ENCODE peak calls at places on chromosome 21, in four cellular contexts. Z is HCT116, R is upper lobe of left lung, H is endothelial cell of umbilical vein. C is an unnamed sample.
A peak's percentile ranks its signal among the peaks of the same experiment; 100 is the strongest.

GRCh38 chr21:43775795-43776430 is at the start of gene CSTB:
- DNase-seq in Z (peak; percentile 23), R (peak; percentile 98), H (peak; percentile 68), C (no peak)

GRCh38 chr21:34724131-34724856 is 55.5 kb downstream of the CLIC6 start:
- DNase-seq in Z (no peak), R (no peak), H (no peak), C (no peak)

GRCh38 chr21:15000076-15000475 is 64.7 kb downstream of the NRIP1 start:
- DNase-seq in R (no peak), H (no peak), Z (no peak), C (no peak)

GRCh38 chr21:16071082-16071481 is 341.3 kb downstream of the USP25 start:
- DNase-seq in R (peak; percentile 6), Z (no peak), H (no peak), C (no peak)

GRCh38 chr21:41670056-41670805 is 96.6 kb downstream of the RIPK4 start:
- DNase-seq in H (no peak), R (no peak), Z (no peak), C (no peak)

GRCh38 chr21:43692949-43693348 is 26.0 kb upstream of the PDXK start:
- DNase-seq in H (no peak), R (no peak), Z (no peak), C (no peak)

GRCh38 chr21:44836666-44837471 is 19.0 kb upstream of the SUMO3 start:
- DNase-seq in R (no peak), Z (no peak), H (no peak), C (peak; percentile 73)

GRCh38 chr21:28099296-28099695 is 893.4 kb downstream of the LTN1 start:
- DNase-seq in R (no peak), Z (no peak), H (no peak), C (no peak)

GRCh38 chr21:33940846-33941245 is 25.2 kb upstream of the ATP5PO start:
- DNase-seq in Z (no peak), R (no peak), H (no peak), C (no peak)

GRCh38 chr21:42414928-42415769 is 11.4 kb downstream of the UBASH3A start:
- DNase-seq in Z (peak; percentile 63), R (no peak), H (peak; percentile 16), C (peak; percentile 68)

GRCh38 chr21:42991992-42992740 is 17.8 kb downstream of the PKNOX1 start:
- DNase-seq in H (peak; percentile 53), Z (no peak), R (no peak), C (peak; percentile 79)

GRCh38 chr21:20645344-20645743 is 352.9 kb upstream of the NCAM2 start:
- DNase-seq in H (no peak), Z (no peak), R (no peak), C (no peak)

GRCh38 chr21:33478858-33479678 is 706 bp downstream of the TMEM50B start:
- DNase-seq in R (peak; percentile 88), H (peak; percentile 48), Z (no peak), C (peak; percentile 43)

GRCh38 chr21:14900058-14900457 is 164.7 kb downstream of the NRIP1 start:
- DNase-seq in R (no peak), Z (no peak), H (peak; percentile 10), C (peak; percentile 22)

GRCh38 chr21:44456207-44456914 is 1.1 kb downstream of the LRRC3 start:
- DNase-seq in Z (no peak), H (peak; percentile 5), R (peak; percentile 77), C (no peak)

GRCh38 chr21:44628707-44629391 is 2.0 kb downstream of the KRTAP10-9 start:
- DNase-seq in R (peak; percentile 38), H (no peak), Z (no peak), C (no peak)

GRCh38 chr21:42513151-42513984 is at the start of gene SLC37A1:
- DNase-seq in H (no peak), Z (no peak), R (peak; percentile 92), C (no peak)

GRCh38 chr21:16085436-16085835 is 355.7 kb downstream of the USP25 start:
- DNase-seq in R (no peak), Z (no peak), H (no peak), C (no peak)

GRCh38 chr21:42363331-42363730 is 3.0 kb downstream of the TFF1 start:
- DNase-seq in R (no peak), H (no peak), Z (no peak), C (no peak)

GRCh38 chr21:44449473-44450363 is 5.6 kb upstream of the LRRC3 start:
- DNase-seq in R (no peak), Z (no peak), H (no peak), C (no peak)

GRCh38 chr21:15539376-15539775 is 190.4 kb upstream of the USP25 start:
- DNase-seq in R (no peak), H (no peak), Z (no peak), C (no peak)

GRCh38 chr21:41809891-41810596 is 43.2 kb upstream of the RIPK4 start:
- DNase-seq in Z (no peak), H (no peak), R (peak; percentile 55), C (no peak)

GRCh38 chr21:42575111-42575510 is 61.5 kb downstream of the SLC37A1 start:
- DNase-seq in R (no peak), Z (no peak), H (no peak), C (no peak)

GRCh38 chr21:43793243-43793642 is 3.9 kb downstream of the RRP1 start:
- DNase-seq in R (peak; percentile 80), H (no peak), Z (no peak), C (no peak)

GRCh38 chr21:41429305-41429704 is 3.3 kb downstream of the MX1 start:
- DNase-seq in Z (no peak), H (no peak), R (no peak), C (no peak)

GRCh38 chr21:14688412-14688811 is 142.3 kb upstream of the SAMSN1 start:
- DNase-seq in Z (no peak), H (no peak), R (no peak), C (no peak)

GRCh38 chr21:17612565-17613241 is at the start of gene BTG3:
- DNase-seq in R (peak; percentile 97), Z (peak; percentile 40), H (peak; percentile 67), C (peak; percentile 81)

GRCh38 chr21:42659416-42660117 is 6.1 kb downstream of the PDE9A start:
- DNase-seq in H (no peak), Z (no peak), R (no peak), C (no peak)

GRCh38 chr21:37338671-37339526 is 27.7 kb upstream of the DYRK1A start:
- DNase-seq in R (no peak), H (peak; percentile 76), Z (peak; percentile 61), C (peak; percentile 70)
- TF ChIP-seq POLR2A in R (no peak), H (no peak), Z (no peak), C (peak; percentile 18)

GRCh38 chr21:25586242-25586805 is 21.0 kb downstream of the MRPL39 start:
- DNase-seq in H (no peak), R (no peak), Z (no peak), C (no peak)
- TF ChIP-seq POLR2A in H (no peak), R (no peak), Z (no peak), C (no peak)

DNA sequence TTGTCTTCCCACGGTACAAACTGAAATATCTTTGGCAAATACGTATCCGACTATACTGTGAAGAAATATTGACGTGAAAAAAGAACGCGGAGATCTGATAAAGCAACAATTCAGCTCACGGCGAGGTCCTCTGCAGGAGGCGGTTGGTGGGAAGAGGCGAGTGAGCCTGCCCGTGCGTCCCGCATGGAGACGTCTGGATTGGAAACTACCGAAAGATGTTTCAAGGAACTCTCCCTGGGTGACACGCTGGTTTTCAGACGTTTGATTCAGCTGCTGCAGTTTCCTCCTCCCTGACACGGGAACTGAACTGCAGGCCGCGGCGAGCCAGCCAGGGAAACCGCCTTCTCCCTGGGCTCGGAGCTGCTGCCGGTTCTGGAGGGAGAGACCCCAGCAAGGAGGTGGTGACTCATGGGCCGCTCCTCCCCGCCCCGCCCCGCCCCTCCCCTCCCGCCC is 390 bp upstream of the COL6A1 start:
- DNase-seq in R (peak; percentile 90), H (peak; percentile 83), Z (peak; percentile 52), C (peak; percentile 98)
- TF ChIP-seq POLR2A in R (peak; percentile 35), H (no peak), Z (no peak), C (peak; percentile 86)

GRCh38 chr21:31342328-31342727 is 1.7 kb downstream of the TIAM1 start:
- DNase-seq in R (no peak), Z (no peak), H (no peak), C (no peak)

GRCh38 chr21:31340942-31341487 is 3.0 kb downstream of the TIAM1 start:
- DNase-seq in Z (no peak), H (no peak), R (no peak), C (no peak)

GRCh38 chr21:31346256-31346821 is 2.3 kb upstream of the TIAM1 start:
- DNase-seq in Z (no peak), R (no peak), H (no peak), C (no peak)

GRCh38 chr21:31343030-31343510 is 991 bp downstream of the TIAM1 start:
- DNase-seq in R (no peak), H (no peak), Z (no peak), C (no peak)

DNA sequence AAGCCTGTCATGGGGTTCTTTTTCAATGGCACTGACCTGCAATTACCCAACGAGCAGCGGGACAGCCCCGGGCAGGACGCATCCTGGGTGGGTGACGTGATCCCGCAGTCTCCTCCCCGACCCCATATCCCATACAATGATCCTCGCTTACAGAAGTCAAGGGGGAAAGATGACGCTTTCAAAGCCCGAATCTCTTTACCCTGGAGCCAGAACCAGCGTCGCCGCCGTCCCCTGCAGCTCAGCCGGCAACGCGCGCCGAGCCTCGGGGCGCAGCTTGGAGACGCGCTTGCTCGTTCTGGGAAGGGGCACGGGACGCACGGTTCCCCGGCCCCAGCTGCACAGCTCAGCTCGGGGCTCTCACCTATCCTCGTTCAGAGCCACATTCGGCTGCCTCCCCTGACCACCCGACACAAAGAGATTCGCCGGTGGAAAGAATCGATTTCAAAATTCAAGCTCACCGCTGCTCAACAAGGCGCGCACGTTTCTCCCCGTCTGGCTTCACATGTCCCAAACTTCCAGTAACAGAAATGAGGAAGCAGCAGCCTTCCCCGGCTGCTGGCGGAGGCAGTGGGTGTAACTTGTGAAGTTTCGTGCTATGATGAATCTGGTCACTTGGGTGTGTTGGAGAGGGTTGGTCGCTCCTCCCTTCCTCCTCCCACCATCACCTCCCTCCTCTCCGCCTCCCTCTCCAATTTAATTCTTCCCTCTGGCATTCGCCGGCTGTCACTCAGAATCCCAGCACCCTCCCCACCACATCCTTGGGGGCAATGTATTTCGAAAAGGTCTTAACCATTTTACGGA is at the start of gene TIAM1:
- DNase-seq in Z (no peak), R (peak; percentile 82), H (no peak), C (peak; percentile 72)
- TF ChIP-seq POLR2A in Z (no peak), R (peak; percentile 45), H (no peak), C (peak; percentile 82)

DNA sequence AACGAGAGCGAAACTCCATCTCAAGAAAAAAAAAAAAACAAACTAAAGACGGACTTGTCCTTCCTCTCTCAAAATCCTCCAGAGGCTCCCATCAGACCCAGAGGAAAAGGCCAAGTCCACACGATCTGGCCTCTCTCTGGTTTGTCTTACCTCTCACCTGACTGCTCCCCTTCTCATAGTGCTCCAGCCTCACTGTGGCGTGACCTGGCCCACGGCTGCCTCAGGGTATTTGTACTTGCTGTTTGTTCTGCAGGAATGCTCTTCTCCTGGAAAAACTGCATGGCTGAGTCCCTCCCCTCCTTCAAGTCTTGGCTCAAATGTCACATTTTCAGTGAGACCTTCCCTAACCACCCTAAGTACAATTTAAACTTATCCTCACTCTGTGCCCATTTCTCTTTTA is 8.0 kb upstream of the BRWD1 start:
- DNase-seq in H (no peak), R (no peak), Z (no peak), C (no peak)
- TF ChIP-seq POLR2A in H (no peak), R (no peak), Z (no peak), C (no peak)

GRCh38 chr21:37072239-37072987 is 458 bp downstream of the PIGP start:
- DNase-seq in R (peak; percentile 96), H (no peak), Z (no peak), C (peak; percentile 65)
- TF ChIP-seq POLR2A in R (no peak), H (no peak), Z (no peak), C (peak; percentile 85)

C was measured in H54.